ENCODE peak calls at places on chromosomes 1 and 21, in six cellular contexts. One of them, this sample, is unnamed. For H3K4me1, the result is how much of the 10 kb centered on the place peaks cover.

GRCh38 chr1:65308781-65309316 is 494 bp upstream of the DNAJC6 start:
- DNase-seq in Panc1: no peak
- DNase-seq in right lobe of liver: no peak
- DNase-seq in H1: no peak
- DNase-seq in MM.1S: no peak
- DNase-seq in GM23338: peak
- DNase-seq in this sample: no peak

GRCh38 chr21:39106881-39107462 is 76.3 kb downstream of the PSMG1 start:
- DNase-seq in Panc1: no peak
- DNase-seq in right lobe of liver: no peak
- DNase-seq in H1: peak
- DNase-seq in MM.1S: no peak
- DNase-seq in GM23338: no peak
- DNase-seq in this sample: no peak

GRCh38 chr1:211697356-211697755 is 21.9 kb upstream of the NEK2 start:
- DNase-seq in Panc1: no peak
- DNase-seq in right lobe of liver: no peak
- DNase-seq in H1: no peak
- DNase-seq in MM.1S: no peak
- DNase-seq in GM23338: no peak
- DNase-seq in this sample: no peak

GRCh38 chr1:34721241-34721640 is 33.6 kb upstream of the GJB5 start:
- DNase-seq in Panc1: no peak
- DNase-seq in right lobe of liver: no peak
- DNase-seq in H1: no peak
- DNase-seq in MM.1S: no peak
- DNase-seq in GM23338: no peak
- DNase-seq in this sample: no peak

GRCh38 chr1:8510041-8510823 is 192.3 kb downstream of the SLC45A1 start:
- DNase-seq in Panc1: no peak
- DNase-seq in right lobe of liver: no peak
- DNase-seq in H1: no peak
- DNase-seq in MM.1S: no peak
- DNase-seq in GM23338: no peak
- DNase-seq in this sample: no peak

GRCh38 chr1:1672181-1672965 is 13.6 kb upstream of the CDK11B start:
- DNase-seq in Panc1: no peak
- DNase-seq in right lobe of liver: no peak
- DNase-seq in H1: no peak
- DNase-seq in MM.1S: no peak
- DNase-seq in GM23338: no peak
- DNase-seq in this sample: peak

GRCh38 chr1:151867321-151867720 is 13.8 kb upstream of the THEM5 start:
- DNase-seq in Panc1: no peak
- DNase-seq in right lobe of liver: no peak
- DNase-seq in H1: no peak
- DNase-seq in MM.1S: no peak
- DNase-seq in GM23338: no peak
- DNase-seq in this sample: no peak

GRCh38 chr1:165289556-165289955 is 67.0 kb downstream of the LMX1A start:
- DNase-seq in Panc1: no peak
- DNase-seq in right lobe of liver: no peak
- DNase-seq in H1: no peak
- DNase-seq in MM.1S: no peak
- DNase-seq in GM23338: no peak
- DNase-seq in this sample: no peak

GRCh38 chr1:62515055-62515454 is 78.2 kb downstream of the USP1 start:
- DNase-seq in Panc1: no peak
- DNase-seq in right lobe of liver: no peak
- DNase-seq in H1: no peak
- DNase-seq in MM.1S: no peak
- DNase-seq in GM23338: no peak
- DNase-seq in this sample: no peak

GRCh38 chr1:10514490-10515235 is 39.9 kb downstream of the PEX14 start:
- DNase-seq in Panc1: peak
- DNase-seq in right lobe of liver: no peak
- DNase-seq in H1: no peak
- DNase-seq in MM.1S: no peak
- DNase-seq in GM23338: peak
- DNase-seq in this sample: no peak

DNA sequence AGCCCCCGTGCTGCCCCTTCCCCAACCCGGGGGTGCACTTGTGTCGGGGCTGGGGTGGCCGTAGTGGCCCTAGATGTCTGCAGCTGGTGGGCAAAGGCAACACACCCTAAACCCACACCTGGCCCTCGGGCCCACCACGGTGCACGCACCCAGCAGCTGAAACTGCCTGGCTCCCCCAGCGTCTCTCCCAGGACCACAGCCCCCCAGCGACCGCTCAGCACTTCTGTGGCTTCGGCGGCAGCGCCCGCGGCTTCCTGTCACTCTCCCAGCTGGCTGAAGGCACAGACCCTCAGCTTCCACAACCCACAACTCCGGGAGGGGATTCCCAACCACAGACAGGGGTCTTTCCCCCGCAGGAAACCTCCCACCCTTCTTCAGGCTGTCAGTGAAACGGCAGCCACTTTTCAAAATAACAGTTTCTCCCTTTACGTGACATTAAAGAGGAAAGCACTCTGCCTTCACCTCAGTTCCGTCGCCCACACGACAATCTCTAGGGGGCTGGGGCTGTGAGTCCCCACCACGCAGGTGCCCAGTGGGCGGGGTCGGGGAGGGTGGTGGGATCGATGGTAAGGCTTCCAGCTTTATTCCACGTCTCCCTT is 40.7 kb upstream of the COL6A2 start:
- DNase-seq in Panc1: no peak
- DNase-seq in right lobe of liver: no peak
- DNase-seq in H1: no peak
- DNase-seq in MM.1S: no peak
- DNase-seq in GM23338: no peak
- DNase-seq in this sample: no peak
- H3K27ac ChIP-seq in Panc1: no peak
- H3K27ac ChIP-seq in right lobe of liver: no peak
- H3K27ac ChIP-seq in H1: no peak
- H3K27ac ChIP-seq in MM.1S: no peak
- H3K27ac ChIP-seq in GM23338: no peak
- H3K27ac ChIP-seq in this sample: peak

GRCh38 chr1:230250676-230251075 is 175.5 kb downstream of the PGBD5 start:
- DNase-seq in Panc1: no peak
- DNase-seq in right lobe of liver: no peak
- DNase-seq in H1: peak
- DNase-seq in MM.1S: no peak
- DNase-seq in GM23338: peak
- DNase-seq in this sample: no peak
- H3K4me1 ChIP-seq in Panc1: under half
- H3K4me1 ChIP-seq in right lobe of liver: under half
- H3K4me1 ChIP-seq in H1: under half
- H3K4me1 ChIP-seq in MM.1S: under half
- H3K4me1 ChIP-seq in GM23338: under half
- H3K4me1 ChIP-seq in this sample: under half

DNA sequence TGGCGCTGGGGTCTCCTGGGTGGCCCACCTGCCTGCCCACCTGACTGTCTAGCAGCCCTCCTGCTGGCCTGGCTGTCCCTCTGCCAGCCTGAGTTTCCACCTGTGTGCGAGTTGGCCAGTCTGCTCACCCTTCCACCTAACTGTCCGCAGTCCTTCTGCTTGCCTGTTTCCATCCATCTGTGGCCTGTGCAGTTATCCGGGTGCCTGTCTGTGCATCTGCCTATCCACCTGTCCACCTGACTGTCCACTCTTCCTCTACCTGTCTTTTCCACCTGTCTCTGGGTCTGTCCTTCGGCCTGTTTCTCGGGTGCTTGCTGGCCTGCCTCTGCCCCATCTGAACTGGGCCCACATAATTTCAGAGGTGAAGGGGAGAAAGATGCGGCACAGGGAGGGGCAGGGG is 1.9 kb downstream of the KCNQ4 start:
- DNase-seq in Panc1: no peak
- DNase-seq in right lobe of liver: no peak
- DNase-seq in H1: no peak
- DNase-seq in MM.1S: no peak
- DNase-seq in GM23338: no peak
- DNase-seq in this sample: no peak
- H3K27ac ChIP-seq in Panc1: no peak
- H3K27ac ChIP-seq in right lobe of liver: no peak
- H3K27ac ChIP-seq in H1: no peak
- H3K27ac ChIP-seq in MM.1S: no peak
- H3K27ac ChIP-seq in GM23338: no peak
- H3K27ac ChIP-seq in this sample: no peak

GRCh38 chr1:228989992-228990827 is 254.9 kb downstream of the RHOU start:
- DNase-seq in Panc1: no peak
- DNase-seq in right lobe of liver: peak
- DNase-seq in H1: no peak
- DNase-seq in MM.1S: no peak
- DNase-seq in GM23338: no peak
- DNase-seq in this sample: peak

GRCh38 chr1:228990906-228991569 is 255.8 kb downstream of the RHOU start:
- DNase-seq in Panc1: no peak
- DNase-seq in right lobe of liver: no peak
- DNase-seq in H1: no peak
- DNase-seq in MM.1S: no peak
- DNase-seq in GM23338: no peak
- DNase-seq in this sample: no peak

GRCh38 chr1:228989176-228989575 is 253.9 kb downstream of the RHOU start:
- DNase-seq in Panc1: no peak
- DNase-seq in right lobe of liver: no peak
- DNase-seq in H1: no peak
- DNase-seq in MM.1S: no peak
- DNase-seq in GM23338: no peak
- DNase-seq in this sample: no peak

GRCh38 chr1:228988655-228989054 is 253.4 kb downstream of the RHOU start:
- DNase-seq in Panc1: no peak
- DNase-seq in right lobe of liver: no peak
- DNase-seq in H1: no peak
- DNase-seq in MM.1S: no peak
- DNase-seq in GM23338: no peak
- DNase-seq in this sample: no peak

DNA sequence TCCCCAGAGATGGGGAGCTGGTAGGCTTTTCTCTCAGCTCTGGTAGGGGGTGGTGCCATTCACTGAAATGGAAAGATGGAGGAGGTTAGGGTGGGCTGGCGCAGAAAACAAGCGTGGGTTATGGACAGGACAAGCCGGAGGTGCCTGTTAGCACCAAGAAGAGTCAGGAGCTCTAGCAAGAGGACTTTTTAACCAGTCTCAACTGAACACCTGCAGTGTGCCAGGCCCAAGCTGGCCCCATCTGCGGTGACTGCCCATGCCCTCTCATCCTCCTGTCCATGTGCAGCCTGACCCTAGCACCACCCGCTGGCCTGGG is 254.4 kb downstream of the RHOU start:
- DNase-seq in Panc1: no peak
- DNase-seq in right lobe of liver: no peak
- DNase-seq in H1: no peak
- DNase-seq in MM.1S: no peak
- DNase-seq in GM23338: no peak
- DNase-seq in this sample: no peak
- H3K4me1 ChIP-seq in Panc1: under half
- H3K4me1 ChIP-seq in right lobe of liver: under half
- H3K4me1 ChIP-seq in H1: under half
- H3K4me1 ChIP-seq in MM.1S: under half
- H3K4me1 ChIP-seq in GM23338: under half
- H3K4me1 ChIP-seq in this sample: under half

DNA sequence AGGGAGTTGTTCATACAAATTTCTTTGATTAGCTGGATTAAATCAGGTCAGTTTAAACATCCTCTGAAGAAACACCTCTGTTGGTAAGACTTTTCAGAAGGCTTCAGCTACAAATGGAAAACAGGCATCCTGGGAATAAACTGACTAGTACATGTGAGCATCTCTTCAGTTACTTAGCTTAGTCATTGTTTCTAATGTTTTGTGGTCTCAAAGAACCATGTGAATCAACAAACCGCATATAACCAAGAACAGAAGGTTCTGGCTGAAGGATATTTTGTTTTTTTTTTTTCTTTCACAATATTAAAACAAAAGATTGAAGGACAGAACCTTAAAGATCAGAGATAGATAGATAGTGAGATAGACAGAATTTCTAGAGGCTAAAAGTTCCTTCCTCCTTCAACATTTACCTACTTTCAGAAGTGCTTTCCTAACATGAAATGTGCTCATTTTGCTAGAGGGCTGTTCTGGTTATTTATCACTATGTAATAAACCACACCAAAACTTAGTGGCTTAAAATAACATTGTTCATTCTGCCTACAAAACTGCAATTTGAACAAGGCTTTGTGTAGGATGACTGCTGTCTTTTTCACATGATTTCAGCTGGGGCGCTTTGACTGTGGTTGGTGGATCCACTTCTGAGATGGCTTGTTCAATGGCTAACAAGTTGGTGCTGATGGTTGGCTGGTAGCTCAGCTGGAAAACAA is 119.8 kb upstream of the PTGFR start:
- DNase-seq in Panc1: no peak
- DNase-seq in right lobe of liver: no peak
- DNase-seq in H1: no peak
- DNase-seq in MM.1S: no peak
- DNase-seq in GM23338: no peak
- DNase-seq in this sample: no peak
- H3K27ac ChIP-seq in Panc1: no peak
- H3K27ac ChIP-seq in right lobe of liver: no peak
- H3K27ac ChIP-seq in H1: no peak
- H3K27ac ChIP-seq in MM.1S: no peak
- H3K27ac ChIP-seq in GM23338: no peak
- H3K27ac ChIP-seq in this sample: no peak